ENCODE peak calls at places on chromosomes 13 and 19, in four cellular contexts. One of them, this sample, is unnamed.
A peak's percentile ranks its signal among the peaks of the same experiment; 100 is the strongest.

GRCh38 chr13:38350114-38350617 is 515 bp downstream of the UFM1 start:
- DNase-seq in effector memory CD8-positive, alpha-beta T cell: peak; percentile 39
- DNase-seq in NCI-H2029: peak; percentile 2
- DNase-seq in tibial nerve: peak; percentile 59
- DNase-seq in this sample: peak; percentile 19

GRCh38 chr19:28876604-28877123 is 336.3 kb downstream of the UQCRFS1 start:
- DNase-seq in NCI-H2029: no peak
- DNase-seq in effector memory CD8-positive, alpha-beta T cell: no peak
- DNase-seq in tibial nerve: no peak
- DNase-seq in this sample: no peak

GRCh38 chr19:30228726-30229523 is 143.3 kb upstream of the ZNF536 start:
- DNase-seq in NCI-H2029: no peak
- DNase-seq in effector memory CD8-positive, alpha-beta T cell: no peak
- DNase-seq in tibial nerve: no peak
- DNase-seq in this sample: no peak

GRCh38 chr13:52809310-52809769 is 39.1 kb downstream of the PCDH8 start:
- DNase-seq in tibial nerve: peak; percentile 36
- DNase-seq in NCI-H2029: peak; percentile 63
- DNase-seq in effector memory CD8-positive, alpha-beta T cell: peak; percentile 7
- DNase-seq in this sample: no peak

GRCh38 chr13:43389573-43389972 is 366.2 kb downstream of the DNAJC15 start:
- DNase-seq in effector memory CD8-positive, alpha-beta T cell: no peak
- DNase-seq in NCI-H2029: no peak
- DNase-seq in tibial nerve: no peak
- DNase-seq in this sample: no peak

GRCh38 chr19:1239796-1240737 is 1.5 kb upstream of the ATP5F1D start:
- DNase-seq in effector memory CD8-positive, alpha-beta T cell: peak; percentile 91
- DNase-seq in tibial nerve: peak; percentile 80
- DNase-seq in NCI-H2029: peak; percentile 79
- DNase-seq in this sample: peak; percentile 77

GRCh38 chr13:81872581-81872980 is 1531.7 kb upstream of the SPRY2 start:
- DNase-seq in NCI-H2029: no peak
- DNase-seq in effector memory CD8-positive, alpha-beta T cell: no peak
- DNase-seq in tibial nerve: no peak
- DNase-seq in this sample: no peak

GRCh38 chr13:38979891-38980627 is 10.6 kb downstream of the STOML3 start:
- DNase-seq in effector memory CD8-positive, alpha-beta T cell: no peak
- DNase-seq in tibial nerve: peak; percentile 48
- DNase-seq in NCI-H2029: no peak
- DNase-seq in this sample: no peak

GRCh38 chr13:97130201-97130600 is 91.9 kb upstream of the MBNL2 start:
- DNase-seq in NCI-H2029: no peak
- DNase-seq in effector memory CD8-positive, alpha-beta T cell: no peak
- DNase-seq in tibial nerve: no peak
- DNase-seq in this sample: no peak

GRCh38 chr19:45492627-45493470 is 4.0 kb downstream of the RTN2 start:
- DNase-seq in NCI-H2029: no peak
- DNase-seq in effector memory CD8-positive, alpha-beta T cell: no peak
- DNase-seq in tibial nerve: no peak
- DNase-seq in this sample: peak; percentile 39

GRCh38 chr19:805600-806550 is 8.6 kb downstream of the PTBP1 start:
- DNase-seq in tibial nerve: no peak
- DNase-seq in NCI-H2029: no peak
- DNase-seq in effector memory CD8-positive, alpha-beta T cell: no peak
- DNase-seq in this sample: no peak

GRCh38 chr13:59468396-59468795 is 695.3 kb downstream of the DIAPH3 start:
- DNase-seq in tibial nerve: no peak
- DNase-seq in NCI-H2029: no peak
- DNase-seq in effector memory CD8-positive, alpha-beta T cell: no peak
- DNase-seq in this sample: no peak

GRCh38 chr13:111177081-111177711 is 62.1 kb downstream of the ARHGEF7 start:
- DNase-seq in NCI-H2029: peak; percentile 96
- DNase-seq in tibial nerve: peak; percentile 22
- DNase-seq in effector memory CD8-positive, alpha-beta T cell: peak; percentile 30
- DNase-seq in this sample: no peak

GRCh38 chr13:78382946-78383542 is 220.3 kb downstream of the POU4F1 start:
- DNase-seq in NCI-H2029: no peak
- DNase-seq in effector memory CD8-positive, alpha-beta T cell: no peak
- DNase-seq in tibial nerve: no peak
- DNase-seq in this sample: no peak

GRCh38 chr13:20348018-20348417 is 115.9 kb upstream of the GJB6 start:
- DNase-seq in NCI-H2029: no peak
- DNase-seq in effector memory CD8-positive, alpha-beta T cell: no peak
- DNase-seq in tibial nerve: no peak
- DNase-seq in this sample: no peak

GRCh38 chr19:52237771-52238400 is 31.5 kb upstream of the ZNF766 start:
- DNase-seq in NCI-H2029: peak; percentile 63
- DNase-seq in tibial nerve: peak; percentile 51
- DNase-seq in effector memory CD8-positive, alpha-beta T cell: peak; percentile 54
- DNase-seq in this sample: peak; percentile 27

GRCh38 chr19:10270180-10270615 is 722 bp upstream of the ICAM1 start:
- DNase-seq in effector memory CD8-positive, alpha-beta T cell: peak; percentile 76
- DNase-seq in tibial nerve: peak; percentile 46
- DNase-seq in NCI-H2029: no peak
- DNase-seq in this sample: no peak

GRCh38 chr19:18173054-18173571 is 500 bp upstream of the IFI30 start:
- DNase-seq in tibial nerve: peak; percentile 61
- DNase-seq in effector memory CD8-positive, alpha-beta T cell: no peak
- DNase-seq in NCI-H2029: no peak
- DNase-seq in this sample: no peak

GRCh38 chr13:77810430-77810829 is 108.2 kb downstream of the EDNRB start:
- DNase-seq in tibial nerve: no peak
- DNase-seq in effector memory CD8-positive, alpha-beta T cell: no peak
- DNase-seq in NCI-H2029: no peak
- DNase-seq in this sample: no peak

GRCh38 chr19:12867120-12868099 is 13.8 kb downstream of the DNASE2 start:
- DNase-seq in NCI-H2029: peak; percentile 79
- DNase-seq in effector memory CD8-positive, alpha-beta T cell: peak; percentile 36
- DNase-seq in tibial nerve: no peak
- DNase-seq in this sample: no peak

GRCh38 chr19:52935434-52935833 is 12.2 kb upstream of the ZNF888 start:
- DNase-seq in effector memory CD8-positive, alpha-beta T cell: no peak
- DNase-seq in NCI-H2029: no peak
- DNase-seq in tibial nerve: no peak
- DNase-seq in this sample: no peak

GRCh38 chr13:35157143-35157755 is 215.2 kb downstream of the NBEA start:
- DNase-seq in effector memory CD8-positive, alpha-beta T cell: no peak
- DNase-seq in tibial nerve: peak; percentile 61
- DNase-seq in NCI-H2029: peak; percentile 6
- DNase-seq in this sample: no peak

GRCh38 chr19:55809381-55810058 is 22.3 kb downstream of the NLRP11 start:
- DNase-seq in effector memory CD8-positive, alpha-beta T cell: peak; percentile 1
- DNase-seq in NCI-H2029: peak; percentile 85
- DNase-seq in tibial nerve: peak; percentile 7
- DNase-seq in this sample: no peak

GRCh38 chr13:111344471-111345191 is 24.2 kb downstream of the TEX29 start:
- DNase-seq in NCI-H2029: peak; percentile 97
- DNase-seq in tibial nerve: no peak
- DNase-seq in effector memory CD8-positive, alpha-beta T cell: no peak
- DNase-seq in this sample: no peak

GRCh38 chr13:84607614-84608013 is 725.3 kb upstream of the SLITRK1 start:
- DNase-seq in effector memory CD8-positive, alpha-beta T cell: no peak
- DNase-seq in NCI-H2029: no peak
- DNase-seq in tibial nerve: peak; percentile 5
- DNase-seq in this sample: peak; percentile 7

GRCh38 chr13:97385146-97385545 is 48.8 kb upstream of the RAP2A start:
- DNase-seq in effector memory CD8-positive, alpha-beta T cell: no peak
- DNase-seq in NCI-H2029: no peak
- DNase-seq in tibial nerve: no peak
- DNase-seq in this sample: no peak

GRCh38 chr19:2549701-2550191 is 73.8 kb downstream of the GADD45B start:
- DNase-seq in effector memory CD8-positive, alpha-beta T cell: no peak
- DNase-seq in tibial nerve: peak; percentile 94
- DNase-seq in NCI-H2029: no peak
- DNase-seq in this sample: peak; percentile 62

GRCh38 chr19:51750381-51751124 is 1.1 kb downstream of the FPR1 start:
- DNase-seq in tibial nerve: no peak
- DNase-seq in effector memory CD8-positive, alpha-beta T cell: no peak
- DNase-seq in NCI-H2029: no peak
- DNase-seq in this sample: no peak

GRCh38 chr19:40163541-40164129 is 27.6 kb upstream of the MAP3K10 start:
- DNase-seq in effector memory CD8-positive, alpha-beta T cell: no peak
- DNase-seq in tibial nerve: no peak
- DNase-seq in NCI-H2029: no peak
- DNase-seq in this sample: no peak

GRCh38 chr19:39949026-39949747 is 14.8 kb upstream of the FCGBP start:
- DNase-seq in NCI-H2029: no peak
- DNase-seq in effector memory CD8-positive, alpha-beta T cell: no peak
- DNase-seq in tibial nerve: no peak
- DNase-seq in this sample: no peak

GRCh38 chr13:39452412-39452811 is 150.6 kb downstream of the LHFPL6 start:
- DNase-seq in effector memory CD8-positive, alpha-beta T cell: no peak
- DNase-seq in NCI-H2029: no peak
- DNase-seq in tibial nerve: no peak
- DNase-seq in this sample: no peak

GRCh38 chr19:7941895-7942596 is 1.4 kb downstream of the TIMM44 start:
- DNase-seq in tibial nerve: no peak
- DNase-seq in NCI-H2029: no peak
- DNase-seq in effector memory CD8-positive, alpha-beta T cell: no peak
- DNase-seq in this sample: no peak

GRCh38 chr19:47229674-47230121 is 1.3 kb downstream of the BBC3 start:
- DNase-seq in NCI-H2029: no peak
- DNase-seq in tibial nerve: peak; percentile 34
- DNase-seq in effector memory CD8-positive, alpha-beta T cell: no peak
- DNase-seq in this sample: no peak

GRCh38 chr13:49326222-49326917 is 78.6 kb downstream of the CDADC1 start:
- DNase-seq in tibial nerve: no peak
- DNase-seq in effector memory CD8-positive, alpha-beta T cell: no peak
- DNase-seq in NCI-H2029: no peak
- DNase-seq in this sample: no peak

GRCh38 chr19:46828484-46828883 is 22.2 kb downstream of the AP2S1 start:
- DNase-seq in tibial nerve: no peak
- DNase-seq in effector memory CD8-positive, alpha-beta T cell: no peak
- DNase-seq in NCI-H2029: no peak
- DNase-seq in this sample: no peak